ENCODE peak calls at places on chromosomes 16 and 17, in eight cellular contexts. One of them, this sample, is unnamed.

GRCh38 chr16:68752602-68753001 is 15.5 kb downstream of the CDH1 start:
- DNase-seq in esophagus squamous epithelium: no peak
- DNase-seq in AG04450: no peak
- DNase-seq in GM13977: no peak
- DNase-seq in fibroblast of pulmonary artery: no peak
- DNase-seq in RWPE1: no peak
- DNase-seq in nephron progenitor cell: no peak
- DNase-seq in GM12878: no peak
- DNase-seq in this sample: no peak

GRCh38 chr16:3625911-3626732 is 14.7 kb upstream of the SLX4 start:
- DNase-seq in AG04450: no peak
- DNase-seq in GM12878: no peak
- DNase-seq in GM13977: no peak
- DNase-seq in nephron progenitor cell: no peak
- DNase-seq in fibroblast of pulmonary artery: peak; percentile 75
- DNase-seq in RWPE1: no peak
- DNase-seq in esophagus squamous epithelium: no peak
- DNase-seq in this sample: no peak

GRCh38 chr17:71237903-71238538 is 882.8 kb upstream of the SOX9 start:
- DNase-seq in GM12878: no peak
- DNase-seq in AG04450: no peak
- DNase-seq in nephron progenitor cell: no peak
- DNase-seq in fibroblast of pulmonary artery: peak; percentile 46
- DNase-seq in GM13977: no peak
- DNase-seq in esophagus squamous epithelium: no peak
- DNase-seq in RWPE1: peak; percentile 39
- DNase-seq in this sample: no peak

GRCh38 chr17:82333279-82334171 is at the start of gene SECTM1:
- DNase-seq in GM13977: no peak
- DNase-seq in nephron progenitor cell: peak; percentile 51
- DNase-seq in RWPE1: peak; percentile 50
- DNase-seq in AG04450: no peak
- DNase-seq in esophagus squamous epithelium: no peak
- DNase-seq in GM12878: no peak
- DNase-seq in fibroblast of pulmonary artery: peak; percentile 35
- DNase-seq in this sample: no peak

GRCh38 chr16:28491080-28491969 is 549 bp downstream of the CLN3 start:
- DNase-seq in esophagus squamous epithelium: no peak
- DNase-seq in fibroblast of pulmonary artery: peak; percentile 5
- DNase-seq in GM12878: no peak
- DNase-seq in GM13977: peak; percentile 24
- DNase-seq in nephron progenitor cell: peak; percentile 45
- DNase-seq in RWPE1: peak; percentile 48
- DNase-seq in AG04450: no peak
- DNase-seq in this sample: peak; percentile 39

GRCh38 chr17:77644981-77645380 is 313.5 kb upstream of the TNRC6C start:
- DNase-seq in RWPE1: no peak
- DNase-seq in nephron progenitor cell: peak; percentile 22
- DNase-seq in GM12878: no peak
- DNase-seq in esophagus squamous epithelium: no peak
- DNase-seq in GM13977: no peak
- DNase-seq in AG04450: no peak
- DNase-seq in fibroblast of pulmonary artery: no peak
- DNase-seq in this sample: no peak

GRCh38 chr17:44074231-44074910 is 3.8 kb downstream of the G6PC3 start:
- DNase-seq in GM13977: no peak
- DNase-seq in nephron progenitor cell: no peak
- DNase-seq in esophagus squamous epithelium: no peak
- DNase-seq in GM12878: no peak
- DNase-seq in AG04450: no peak
- DNase-seq in RWPE1: no peak
- DNase-seq in fibroblast of pulmonary artery: no peak
- DNase-seq in this sample: no peak

GRCh38 chr16:7597677-7598076 is 265.0 kb downstream of the RBFOX1 start:
- DNase-seq in esophagus squamous epithelium: no peak
- DNase-seq in nephron progenitor cell: no peak
- DNase-seq in AG04450: no peak
- DNase-seq in GM13977: no peak
- DNase-seq in GM12878: no peak
- DNase-seq in RWPE1: no peak
- DNase-seq in fibroblast of pulmonary artery: no peak
- DNase-seq in this sample: no peak

GRCh38 chr17:72579990-72580320 is 459.1 kb downstream of the SOX9 start:
- DNase-seq in esophagus squamous epithelium: no peak
- DNase-seq in AG04450: no peak
- DNase-seq in fibroblast of pulmonary artery: no peak
- DNase-seq in RWPE1: no peak
- DNase-seq in GM13977: no peak
- DNase-seq in GM12878: no peak
- DNase-seq in nephron progenitor cell: no peak
- DNase-seq in this sample: no peak

GRCh38 chr16:25367773-25368172 is 110.1 kb upstream of the ZKSCAN2 start:
- DNase-seq in AG04450: no peak
- DNase-seq in esophagus squamous epithelium: no peak
- DNase-seq in nephron progenitor cell: no peak
- DNase-seq in fibroblast of pulmonary artery: no peak
- DNase-seq in RWPE1: no peak
- DNase-seq in GM13977: no peak
- DNase-seq in GM12878: no peak
- DNase-seq in this sample: no peak

GRCh38 chr16:25374556-25374955 is 116.9 kb upstream of the ZKSCAN2 start:
- DNase-seq in AG04450: no peak
- DNase-seq in RWPE1: no peak
- DNase-seq in nephron progenitor cell: no peak
- DNase-seq in GM13977: no peak
- DNase-seq in esophagus squamous epithelium: no peak
- DNase-seq in fibroblast of pulmonary artery: no peak
- DNase-seq in GM12878: no peak
- DNase-seq in this sample: no peak

GRCh38 chr16:25371342-25371741 is 113.7 kb upstream of the ZKSCAN2 start:
- DNase-seq in nephron progenitor cell: no peak
- DNase-seq in GM13977: no peak
- DNase-seq in RWPE1: no peak
- DNase-seq in esophagus squamous epithelium: no peak
- DNase-seq in fibroblast of pulmonary artery: no peak
- DNase-seq in GM12878: no peak
- DNase-seq in AG04450: no peak
- DNase-seq in this sample: no peak

DNA sequence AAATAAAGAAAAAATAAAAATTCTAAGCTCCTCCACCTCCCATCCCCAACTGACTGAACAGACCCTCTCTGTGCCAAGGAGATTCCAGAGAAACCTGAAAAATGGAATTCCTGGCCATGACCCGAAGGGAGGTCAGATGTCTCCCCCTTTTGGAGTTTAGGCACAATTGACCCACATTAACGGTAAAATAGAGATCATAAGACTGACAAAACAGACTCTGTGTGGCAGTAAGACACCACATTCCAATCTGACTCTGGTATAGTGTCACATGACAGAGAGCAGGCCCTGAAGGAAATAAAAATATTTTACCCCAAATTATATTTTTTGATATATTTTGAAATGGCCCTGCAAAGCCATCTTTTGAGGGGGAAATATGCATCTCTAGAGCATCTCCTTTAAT is 115.1 kb upstream of the ZKSCAN2 start:
- DNase-seq in GM12878: no peak
- DNase-seq in AG04450: no peak
- DNase-seq in RWPE1: no peak
- DNase-seq in esophagus squamous epithelium: no peak
- DNase-seq in nephron progenitor cell: no peak
- DNase-seq in fibroblast of pulmonary artery: no peak
- DNase-seq in GM13977: no peak
- DNase-seq in this sample: no peak
- TF ChIP-seq CTCF in GM12878: no peak
- TF ChIP-seq CTCF in AG04450: no peak
- TF ChIP-seq CTCF in RWPE1: no peak
- TF ChIP-seq CTCF in esophagus squamous epithelium: no peak
- TF ChIP-seq CTCF in nephron progenitor cell: no peak
- TF ChIP-seq CTCF in fibroblast of pulmonary artery: no peak
- TF ChIP-seq CTCF in GM13977: no peak
- TF ChIP-seq CTCF in this sample: no peak

GRCh38 chr17:45719335-45720071 is 64.6 kb upstream of the CRHR1 start:
- DNase-seq in GM13977: no peak
- DNase-seq in esophagus squamous epithelium: no peak
- DNase-seq in nephron progenitor cell: no peak
- DNase-seq in RWPE1: peak; percentile 71
- DNase-seq in GM12878: no peak
- DNase-seq in fibroblast of pulmonary artery: peak; percentile 54
- DNase-seq in AG04450: peak; percentile 15
- DNase-seq in this sample: peak; percentile 80
- TF ChIP-seq CTCF in GM13977: no peak
- TF ChIP-seq CTCF in esophagus squamous epithelium: no peak
- TF ChIP-seq CTCF in nephron progenitor cell: peak; percentile 33
- TF ChIP-seq CTCF in RWPE1: peak; percentile 33
- TF ChIP-seq CTCF in GM12878: no peak
- TF ChIP-seq CTCF in fibroblast of pulmonary artery: peak; percentile 48
- TF ChIP-seq CTCF in AG04450: peak; percentile 52
- TF ChIP-seq CTCF in this sample: no peak

DNA sequence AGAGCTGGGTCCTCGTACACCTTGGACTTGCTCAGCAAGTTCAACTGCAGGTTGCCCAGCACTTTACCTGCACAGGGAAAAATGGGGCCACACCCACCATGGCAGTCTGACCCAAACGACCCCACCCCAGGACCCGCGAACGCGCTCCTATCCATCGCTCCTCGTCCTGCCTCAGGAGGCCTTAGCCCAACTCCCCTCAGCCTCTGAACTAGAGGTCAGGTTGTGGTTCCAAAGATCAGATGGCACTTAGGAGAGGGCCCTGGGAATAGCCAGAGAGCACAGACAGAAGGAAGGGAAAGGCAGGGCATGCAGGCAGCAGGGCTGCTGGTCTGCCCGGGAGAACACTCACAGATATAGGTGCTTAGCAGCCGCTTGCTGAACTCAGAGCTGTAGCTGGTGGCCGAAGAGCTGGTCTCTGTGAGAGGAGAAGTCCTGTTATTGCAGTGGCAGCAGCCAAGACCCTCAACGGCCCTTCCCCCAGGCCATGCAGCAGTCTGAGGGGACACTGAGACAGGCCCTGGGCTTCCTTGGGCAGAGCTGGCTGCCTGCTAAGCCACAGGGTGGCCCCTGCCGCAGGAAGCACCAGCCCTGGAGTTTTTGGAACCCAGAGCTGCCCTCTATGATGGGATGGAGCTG is 6.9 kb downstream of the ZACN start:
- DNase-seq in esophagus squamous epithelium: no peak
- DNase-seq in nephron progenitor cell: no peak
- DNase-seq in GM13977: no peak
- DNase-seq in GM12878: no peak
- DNase-seq in RWPE1: no peak
- DNase-seq in fibroblast of pulmonary artery: no peak
- DNase-seq in AG04450: no peak
- DNase-seq in this sample: no peak
- TF ChIP-seq CTCF in esophagus squamous epithelium: no peak
- TF ChIP-seq CTCF in nephron progenitor cell: no peak
- TF ChIP-seq CTCF in GM13977: no peak
- TF ChIP-seq CTCF in GM12878: no peak
- TF ChIP-seq CTCF in RWPE1: no peak
- TF ChIP-seq CTCF in fibroblast of pulmonary artery: no peak
- TF ChIP-seq CTCF in AG04450: no peak
- TF ChIP-seq CTCF in this sample: no peak

GRCh38 chr17:53148058-53148457 is 674.7 kb upstream of the KIF2B start:
- DNase-seq in nephron progenitor cell: no peak
- DNase-seq in esophagus squamous epithelium: no peak
- DNase-seq in GM13977: no peak
- DNase-seq in AG04450: no peak
- DNase-seq in RWPE1: no peak
- DNase-seq in fibroblast of pulmonary artery: no peak
- DNase-seq in GM12878: no peak
- DNase-seq in this sample: no peak

DNA sequence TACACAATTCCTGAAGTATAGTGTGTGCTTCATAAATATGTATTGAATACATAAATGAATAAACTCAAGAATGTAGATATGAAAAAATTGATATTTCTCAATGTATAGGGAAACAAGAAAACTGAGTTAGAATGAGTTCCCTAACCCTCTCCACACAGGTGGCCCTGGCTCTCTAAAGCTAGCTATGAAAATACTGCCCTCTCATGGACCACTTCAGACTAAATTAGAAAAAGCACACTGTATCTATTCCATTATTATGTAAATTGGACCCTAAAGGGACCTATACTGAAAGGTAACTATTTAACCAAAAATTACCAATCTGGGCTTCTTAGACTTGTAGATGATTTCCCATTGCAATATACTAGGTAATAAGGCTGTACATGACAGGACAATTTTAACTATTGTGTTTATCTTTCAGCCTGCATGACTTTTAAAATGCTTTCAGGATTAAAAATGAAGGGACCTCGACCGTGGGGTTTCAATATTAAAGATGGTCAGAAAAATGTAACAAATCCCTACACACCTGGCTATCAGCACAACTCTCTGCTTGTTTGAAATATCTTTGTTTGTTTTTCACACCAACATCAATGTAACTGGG is 672.5 kb upstream of the KIF2B start:
- DNase-seq in fibroblast of pulmonary artery: peak; percentile 3
- DNase-seq in AG04450: no peak
- DNase-seq in nephron progenitor cell: no peak
- DNase-seq in GM13977: no peak
- DNase-seq in RWPE1: peak; percentile 2
- DNase-seq in GM12878: no peak
- DNase-seq in esophagus squamous epithelium: no peak
- DNase-seq in this sample: no peak
- TF ChIP-seq CTCF in fibroblast of pulmonary artery: peak; percentile 6
- TF ChIP-seq CTCF in AG04450: no peak
- TF ChIP-seq CTCF in nephron progenitor cell: peak; percentile 16
- TF ChIP-seq CTCF in GM13977: no peak
- TF ChIP-seq CTCF in RWPE1: no peak
- TF ChIP-seq CTCF in GM12878: no peak
- TF ChIP-seq CTCF in esophagus squamous epithelium: no peak
- TF ChIP-seq CTCF in this sample: peak; percentile 17

GRCh38 chr16:78127130-78127529 is 27.7 kb downstream of the WWOX start:
- DNase-seq in AG04450: no peak
- DNase-seq in fibroblast of pulmonary artery: peak; percentile 14
- DNase-seq in esophagus squamous epithelium: no peak
- DNase-seq in GM13977: no peak
- DNase-seq in GM12878: no peak
- DNase-seq in nephron progenitor cell: no peak
- DNase-seq in RWPE1: no peak
- DNase-seq in this sample: no peak

GRCh38 chr16:78118469-78119025 is 19.1 kb downstream of the WWOX start:
- DNase-seq in GM12878: no peak
- DNase-seq in AG04450: no peak
- DNase-seq in GM13977: no peak
- DNase-seq in nephron progenitor cell: no peak
- DNase-seq in esophagus squamous epithelium: no peak
- DNase-seq in RWPE1: no peak
- DNase-seq in fibroblast of pulmonary artery: no peak
- DNase-seq in this sample: no peak

GRCh38 chr16:78126662-78127061 is 27.2 kb downstream of the WWOX start:
- DNase-seq in RWPE1: no peak
- DNase-seq in AG04450: no peak
- DNase-seq in GM13977: no peak
- DNase-seq in esophagus squamous epithelium: no peak
- DNase-seq in GM12878: no peak
- DNase-seq in nephron progenitor cell: no peak
- DNase-seq in fibroblast of pulmonary artery: no peak
- DNase-seq in this sample: no peak

GRCh38 chr16:78125112-78125844 is 25.8 kb downstream of the WWOX start:
- DNase-seq in RWPE1: no peak
- DNase-seq in esophagus squamous epithelium: no peak
- DNase-seq in fibroblast of pulmonary artery: no peak
- DNase-seq in GM12878: no peak
- DNase-seq in AG04450: no peak
- DNase-seq in nephron progenitor cell: no peak
- DNase-seq in GM13977: no peak
- DNase-seq in this sample: no peak

GRCh38 chr16:78122774-78123315 is 23.4 kb downstream of the WWOX start:
- DNase-seq in nephron progenitor cell: no peak
- DNase-seq in esophagus squamous epithelium: no peak
- DNase-seq in GM13977: peak; percentile 56
- DNase-seq in fibroblast of pulmonary artery: peak; percentile 70
- DNase-seq in RWPE1: peak; percentile 41
- DNase-seq in AG04450: peak; percentile 15
- DNase-seq in GM12878: no peak
- DNase-seq in this sample: no peak
- TF ChIP-seq CTCF in nephron progenitor cell: peak; percentile 56
- TF ChIP-seq CTCF in esophagus squamous epithelium: peak; percentile 22
- TF ChIP-seq CTCF in GM13977: peak; percentile 34
- TF ChIP-seq CTCF in fibroblast of pulmonary artery: peak; percentile 35
- TF ChIP-seq CTCF in RWPE1: peak; percentile 40
- TF ChIP-seq CTCF in AG04450: peak; percentile 46
- TF ChIP-seq CTCF in GM12878: peak; percentile 8
- TF ChIP-seq CTCF in this sample: peak; percentile 86

This sample was measured in dorsolateral prefrontal cortex.